ENCODE peak calls at places on chromosomes 6 and 20, in eight cellular contexts. X is neural progenitor cell, E is epithelial cell of esophagus, L is progenitor cell of endocrine pancreas, V is tibial artery, S is uterus, H is body of pancreas, Y is GM12865. D is an unnamed sample.

GRCh38 chr20:4951299-4951698 is 50.0 kb downstream of the SLC23A2 start:
- DNase-seq in X (no peak), E (peak; percentile 83), L (no peak), V (peak; percentile 51), S (peak; percentile 63), H (no peak), Y (no peak), D (no peak)

GRCh38 chr20:35329435-35330139 is 37.4 kb upstream of the FAM83C start:
- DNase-seq in X (peak; percentile 65), E (peak; percentile 66), L (no peak), V (no peak), S (no peak), H (peak; percentile 31), Y (peak; percentile 58), D (peak; percentile 37)

GRCh38 chr6:125539892-125540291 is 209.5 kb upstream of the HEY2 start:
- DNase-seq in X (no peak), E (no peak), L (no peak), V (no peak), S (no peak), H (no peak), Y (no peak), D (no peak)

GRCh38 chr6:133646021-133646682 is 242.8 kb upstream of the TCF21 start:
- DNase-seq in X (no peak), E (peak; percentile 50), L (no peak), V (no peak), S (no peak), H (no peak), Y (no peak), D (no peak)

GRCh38 chr6:164911873-164912580 is 397.4 kb downstream of the C6orf118 start:
- DNase-seq in X (no peak), E (no peak), L (no peak), V (no peak), S (no peak), H (no peak), Y (no peak), D (no peak)

GRCh38 chr6:131946992-131947955 is 3.9 kb downstream of the CCN2 start:
- DNase-seq in X (no peak), E (peak; percentile 29), L (no peak), V (no peak), S (no peak), H (no peak), Y (no peak), D (no peak)

GRCh38 chr6:144194293-144194828 is 44.0 kb downstream of the STX11 start:
- DNase-seq in X (no peak), E (peak; percentile 49), L (no peak), V (no peak), S (no peak), H (no peak), Y (no peak), D (no peak)

GRCh38 chr6:37365791-37366190 is 12.0 kb downstream of the RNF8 start:
- DNase-seq in X (no peak), E (peak; percentile 22), L (no peak), V (no peak), S (no peak), H (no peak), Y (no peak), D (no peak)

GRCh38 chr6:40937491-40937890 is 101.5 kb downstream of the UNC5CL start:
- DNase-seq in X (no peak), E (no peak), L (no peak), V (no peak), S (no peak), H (no peak), Y (no peak), D (no peak)

GRCh38 chr6:137399949-137400443 is 94.2 kb downstream of the OLIG3 start:
- DNase-seq in X (no peak), E (no peak), L (no peak), V (no peak), S (no peak), H (peak; percentile 26), Y (peak; percentile 53), D (peak; percentile 21)

GRCh38 chr6:74369556-74369993 is 673.6 kb downstream of the CD109 start:
- DNase-seq in X (no peak), E (peak; percentile 90), L (no peak), V (no peak), S (no peak), H (no peak), Y (no peak), D (no peak)

DNA sequence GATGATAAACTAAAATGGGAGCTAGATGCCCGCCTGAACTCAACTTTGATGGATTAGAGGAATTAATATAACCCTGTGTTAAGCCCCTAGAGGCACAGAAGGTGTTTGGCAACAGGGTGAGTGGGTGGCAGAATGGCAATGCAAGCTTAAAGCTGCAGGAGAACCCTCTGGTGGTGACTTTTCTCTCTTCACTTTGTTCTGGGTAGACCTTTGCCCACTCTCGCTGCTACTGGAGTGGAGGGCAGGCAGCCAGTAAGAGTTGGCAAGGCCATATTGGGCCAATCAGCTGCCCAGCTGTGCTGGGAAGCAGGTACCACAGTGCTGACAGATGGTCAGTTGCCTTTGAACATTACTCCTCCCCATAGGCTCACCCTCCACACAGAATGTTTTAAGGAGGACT is 468.2 kb downstream of the MMUT start:
- DNase-seq in X (no peak), E (no peak), L (no peak), V (no peak), S (no peak), H (peak; percentile 10), Y (peak; percentile 28), D (no peak)
- TF ChIP-seq CTCF in X (no peak), E (no peak), L (no peak), V (no peak), S (no peak), H (no peak), Y (no peak), D (no peak)

GRCh38 chr6:64733433-64733832 is 973.6 kb downstream of the EYS start:
- DNase-seq in X (no peak), E (no peak), L (no peak), V (no peak), S (no peak), H (no peak), Y (no peak), D (no peak)

GRCh38 chr6:64737418-64737817 is 969.6 kb downstream of the EYS start:
- DNase-seq in X (no peak), E (no peak), L (no peak), V (no peak), S (no peak), H (no peak), Y (no peak), D (no peak)

GRCh38 chr6:64736421-64736950 is 970.5 kb downstream of the EYS start:
- DNase-seq in X (no peak), E (no peak), L (no peak), V (no peak), S (no peak), H (no peak), Y (no peak), D (no peak)

GRCh38 chr6:64729522-64729921 is 977.5 kb downstream of the EYS start:
- DNase-seq in X (no peak), E (no peak), L (no peak), V (no peak), S (no peak), H (no peak), Y (no peak), D (no peak)

DNA sequence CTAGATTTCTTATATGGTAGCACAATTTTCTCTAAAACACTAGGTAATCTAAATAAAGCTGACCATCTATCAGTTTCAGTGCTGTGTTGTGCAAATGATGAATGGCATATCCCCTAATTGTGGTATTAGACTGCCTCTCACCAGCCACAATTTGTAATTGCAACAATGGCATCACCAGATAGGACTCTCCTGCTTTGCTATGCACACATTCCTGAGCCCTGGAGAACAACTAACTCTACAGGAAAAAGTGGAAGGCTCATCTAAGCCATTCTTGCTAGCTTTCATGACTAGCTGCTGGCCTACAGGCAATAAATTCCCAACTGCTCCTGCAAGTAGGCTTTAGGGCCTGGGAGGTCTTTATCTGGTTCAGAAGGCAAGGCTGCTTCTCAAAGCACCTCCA is 974.1 kb downstream of the EYS start:
- DNase-seq in X (peak; percentile 28), E (peak; percentile 13), L (no peak), V (no peak), S (no peak), H (no peak), Y (no peak), D (no peak)
- TF ChIP-seq CTCF in X (peak; percentile 22), E (peak; percentile 26), L (no peak), V (no peak), S (no peak), H (no peak), Y (no peak), D (no peak)

DNA sequence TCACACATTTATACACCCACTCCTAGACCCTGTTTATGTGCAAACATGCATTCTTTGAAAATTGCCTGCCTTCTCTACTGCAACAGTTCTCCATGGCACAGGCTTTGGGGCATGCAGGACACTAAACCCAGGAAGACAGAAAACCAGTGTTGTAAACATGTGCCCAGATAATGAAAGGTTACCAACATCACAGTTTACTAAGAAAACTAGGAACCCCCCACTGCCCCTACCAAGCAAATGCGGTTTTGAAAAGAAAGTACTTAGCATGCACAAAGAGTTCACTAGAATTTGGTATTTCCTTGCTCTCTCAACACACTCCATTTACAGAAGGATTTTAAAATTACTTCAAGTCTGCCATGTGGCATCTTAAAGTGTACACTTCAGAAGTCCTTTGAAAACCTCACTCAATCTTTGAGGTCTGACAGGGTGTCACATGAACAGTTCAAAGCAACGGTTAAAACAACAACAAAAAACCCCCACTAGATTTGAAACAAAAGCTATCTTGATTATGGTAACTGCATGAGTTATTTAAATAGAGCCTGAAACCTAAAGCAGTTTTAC is 245.0 kb downstream of the GMPR start:
- DNase-seq in X (no peak), E (no peak), L (no peak), V (no peak), S (no peak), H (no peak), Y (peak; percentile 78), D (no peak)
- TF ChIP-seq CTCF in X (no peak), E (no peak), L (no peak), V (no peak), S (no peak), H (no peak), Y (no peak), D (no peak)

GRCh38 chr20:33914871-33915270 is 78.8 kb upstream of the RALY start:
- DNase-seq in X (no peak), E (peak; percentile 70), L (no peak), V (no peak), S (no peak), H (no peak), Y (peak; percentile 55), D (no peak)
- TF ChIP-seq CTCF in X (no peak), E (peak; percentile 15), L (no peak), V (no peak), S (no peak), H (no peak), Y (no peak), D (no peak)

GRCh38 chr6:33123732-33124524 is 48.1 kb downstream of the HLA-DPB1 start:
- DNase-seq in X (peak; percentile 84), E (peak; percentile 53), L (no peak), V (no peak), S (no peak), H (no peak), Y (peak; percentile 53), D (no peak)
- TF ChIP-seq CTCF in X (peak; percentile 78), E (peak; percentile 50), L (peak; percentile 57), V (no peak), S (no peak), H (no peak), Y (peak; percentile 39), D (no peak)